ENCODE peak calls at places on chromosomes 4 and X, in five cellular contexts. Y is GM12878, K is stomach, E is K562, I is esophagus muscularis mucosa. C is an unnamed sample.

GRCh38 chr4:170776983-170777382 is 687.2 kb upstream of the AADAT start:
- DNase-seq in E (no peak), Y (no peak), K (no peak), I (no peak), C (no peak)

GRCh38 chr4:7966281-7967062 is 26.8 kb upstream of the AFAP1 start:
- DNase-seq in I (no peak), K (no peak), E (no peak), Y (no peak), C (no peak)

GRCh38 chr4:122152699-122153328 is 683 bp downstream of the BLTP1 start:
- DNase-seq in K (peak; percentile 38), I (no peak), E (peak; percentile 15), Y (no peak), C (peak; percentile 68)

GRCh38 chr4:64774626-64775025 is 365.4 kb upstream of the TECRL start:
- DNase-seq in K (no peak), E (no peak), Y (no peak), I (no peak), C (no peak)

GRCh38 chr4:34412233-34412632 is 1832.1 kb downstream of the ARAP2 start:
- DNase-seq in Y (no peak), K (no peak), I (no peak), E (no peak), C (no peak)

GRCh38 chr4:23878235-23878861 is 11.5 kb downstream of the PPARGC1A start:
- DNase-seq in Y (no peak), E (no peak), I (no peak), K (no peak), C (no peak)

GRCh38 chrX:18884916-18885315 is 99.0 kb downstream of the PHKA2 start:
- DNase-seq in I (no peak), Y (no peak), E (no peak), K (no peak), C (no peak)

GRCh38 chr4:109010534-109010933 is 247.7 kb upstream of the ETNPPL start:
- DNase-seq in K (no peak), Y (no peak), I (no peak), E (no peak), C (no peak)

GRCh38 chrX:20066968-20067708 is 49.6 kb downstream of the MAP7D2 start:
- DNase-seq in E (peak; percentile 14), Y (no peak), I (no peak), K (no peak), C (no peak)

GRCh38 chr4:81839347-81840042 is 367.8 kb upstream of the RASGEF1B start:
- DNase-seq in Y (no peak), I (no peak), E (no peak), K (no peak), C (no peak)

GRCh38 chrX:97238632-97239031 is 354.9 kb downstream of the RPA4 start:
- DNase-seq in E (no peak), K (no peak), Y (no peak), I (no peak), C (no peak)

GRCh38 chr4:105225500-105225899 is 78.8 kb downstream of the TET2 start:
- DNase-seq in Y (no peak), E (no peak), K (no peak), I (no peak), C (no peak)

GRCh38 chr4:126564283-126564854 is 1068.4 kb upstream of the INTU start:
- DNase-seq in I (no peak), K (no peak), E (no peak), Y (no peak), C (no peak)

GRCh38 chr4:120769227-120769626 is 153.3 kb downstream of the PRDM5 start:
- DNase-seq in K (no peak), I (no peak), E (no peak), Y (no peak), C (no peak)

GRCh38 chrX:130799393-130799792 is 103.6 kb downstream of the ENOX2 start:
- DNase-seq in I (no peak), Y (no peak), E (no peak), K (no peak), C (no peak)

GRCh38 chrX:150377010-150377409 is 13.9 kb downstream of the MAMLD1 start:
- DNase-seq in E (no peak), I (no peak), Y (no peak), K (no peak), C (no peak)

GRCh38 chr4:102826890-102827673 is at the start of gene UBE2D3:
- DNase-seq in I (peak; percentile 98), K (peak; percentile 95), E (peak; percentile 76), Y (peak; percentile 45), C (peak; percentile 99)

GRCh38 chr4:56656346-56656643 is 24.8 kb downstream of the HOPX start:
- DNase-seq in E (no peak), Y (no peak), K (peak; percentile 36), I (no peak), C (no peak)

GRCh38 chr4:153922148-153922547 is 133.3 kb upstream of the SFRP2 start:
- DNase-seq in I (no peak), K (no peak), E (no peak), Y (no peak), C (no peak)

GRCh38 chr4:71195932-71196331 is 142.9 kb upstream of the SLC4A4 start:
- DNase-seq in I (no peak), E (no peak), Y (no peak), K (no peak), C (peak; percentile 56)

GRCh38 chr4:7845493-7846124 is 94.1 kb downstream of the AFAP1 start:
- DNase-seq in K (no peak), I (no peak), E (no peak), Y (no peak), C (peak; percentile 64)

GRCh38 chr4:5098176-5098575 is 46.9 kb downstream of the STK32B start:
- DNase-seq in I (no peak), E (no peak), K (no peak), Y (no peak), C (no peak)

GRCh38 chrX:20829665-20830481 is 544.3 kb upstream of the CNKSR2 start:
- DNase-seq in Y (no peak), I (no peak), E (no peak), K (no peak), C (no peak)

GRCh38 chrX:100962811-100963210 is 6.7 kb upstream of the ARL13A start:
- DNase-seq in Y (no peak), K (no peak), I (no peak), E (no peak), C (no peak)

GRCh38 chrX:11349661-11350337 is 56.6 kb downstream of the AMELX start:
- DNase-seq in Y (no peak), E (no peak), I (no peak), K (no peak), C (no peak)

GRCh38 chr4:176529574-176529973 is 209.8 kb downstream of the SPCS3 start:
- DNase-seq in E (no peak), K (no peak), Y (no peak), I (no peak), C (no peak)

GRCh38 chr4:3257691-3258482 is 8.9 kb downstream of the MSANTD1 start:
- DNase-seq in E (no peak), Y (peak; percentile 7), K (peak; percentile 21), I (no peak), C (peak; percentile 40)

GRCh38 chrX:48508400-48509244 is at the start of gene PORCN:
- DNase-seq in Y (peak; percentile 33), I (peak; percentile 92), K (peak; percentile 84), E (peak; percentile 95), C (peak; percentile 91)

GRCh38 chr4:105461221-105462041 is 12.4 kb downstream of the PPA2 start:
- DNase-seq in K (peak; percentile 42), I (no peak), E (peak; percentile 32), Y (no peak), C (no peak)

GRCh38 chrX:153845842-153846241 is 15.5 kb upstream of the PDZD4 start:
- DNase-seq in E (no peak), K (no peak), I (no peak), Y (no peak), C (no peak)

GRCh38 chrX:42128587-42128986 is 205.2 kb upstream of the CASK start:
- DNase-seq in Y (no peak), K (no peak), E (no peak), I (no peak), C (no peak)

DNA sequence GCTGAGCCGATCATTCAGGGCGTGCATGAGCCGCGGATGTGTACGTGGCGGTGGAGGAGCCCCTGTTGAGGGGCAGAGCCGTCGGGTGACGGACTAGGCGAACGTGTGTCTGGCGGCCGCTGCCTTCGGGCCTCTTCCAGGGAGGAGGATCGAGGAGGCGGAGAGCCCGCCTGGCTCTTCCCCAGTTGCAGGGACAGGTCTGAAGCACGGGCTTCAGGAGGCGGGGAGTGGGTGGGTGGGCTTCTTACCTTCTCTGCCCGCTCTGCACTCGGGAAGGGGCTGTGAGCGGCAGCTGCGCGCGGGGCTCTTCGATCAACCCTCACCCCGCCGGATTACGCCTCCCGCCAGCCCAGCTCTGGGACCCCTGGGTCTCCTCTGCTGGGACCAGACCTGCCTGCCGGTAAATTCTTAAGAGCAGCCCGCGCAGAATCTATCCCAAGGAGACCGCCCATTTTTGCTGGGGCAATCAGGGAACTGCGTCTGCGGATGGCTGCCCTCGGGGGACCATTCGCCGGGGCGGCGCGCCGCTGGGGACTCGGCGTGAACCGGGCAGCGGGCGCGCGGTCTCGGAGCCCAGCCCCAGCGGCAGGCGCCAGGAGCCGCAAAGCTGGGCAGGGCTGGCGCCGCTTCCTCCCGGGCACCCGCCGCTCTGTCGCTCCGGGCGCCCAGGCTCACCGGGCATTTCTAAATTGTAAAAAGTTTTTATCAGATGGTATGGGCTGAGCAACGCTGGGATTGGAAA is 4.9 kb downstream of the PLAC8 start:
- DNase-seq in Y (no peak), I (no peak), K (peak; percentile 53), E (no peak), C (peak; percentile 68)
- TF ChIP-seq POLR2AphosphoS5 in Y (no peak), I (no peak), K (no peak), E (no peak), C (no peak)

DNA sequence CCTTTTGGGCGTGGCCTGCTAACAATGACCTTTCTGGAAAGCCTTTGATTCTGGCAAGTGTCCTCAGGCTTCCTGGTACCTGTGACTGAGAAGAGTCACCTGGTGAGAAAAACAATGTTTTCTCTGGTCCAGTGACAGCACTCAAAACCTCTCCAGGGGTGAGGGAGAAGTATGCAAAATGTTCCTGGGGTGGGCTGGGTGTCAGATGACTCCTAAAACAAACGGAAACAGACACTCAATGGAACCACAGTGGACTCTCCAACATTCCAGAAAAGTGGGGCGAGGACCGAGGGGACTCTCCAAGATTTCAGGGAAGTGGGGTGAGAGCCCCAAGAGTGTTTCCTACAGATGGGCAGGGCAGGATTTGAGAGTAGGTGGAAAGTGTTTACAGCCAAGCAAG is 69.5 kb downstream of the ANAPC4 start:
- DNase-seq in E (no peak), I (no peak), K (no peak), Y (no peak), C (no peak)
- TF ChIP-seq EP300 in E (no peak), I (no peak), K (no peak), Y (no peak), C (no peak)

GRCh38 chr4:83110222-83110945 is 4.1 kb downstream of the PLAC8 start:
- DNase-seq in I (peak; percentile 92), Y (peak; percentile 90), K (peak; percentile 94), E (no peak), C (peak; percentile 87)
- TF ChIP-seq POLR2A in I (no peak), Y (peak; percentile 67), K (no peak), E (no peak), C (no peak)

GRCh38 chr4:100023800-100024199 is 73.7 kb upstream of the H2AZ1 start:
- DNase-seq in E (no peak), I (no peak), Y (no peak), K (no peak), C (no peak)

GRCh38 chr4:100017627-100018310 is 67.7 kb upstream of the H2AZ1 start:
- DNase-seq in E (no peak), I (no peak), K (no peak), Y (no peak), C (no peak)

GRCh38 chr4:100026066-100026465 is 76.0 kb upstream of the H2AZ1 start:
- DNase-seq in K (no peak), E (no peak), Y (no peak), I (no peak), C (no peak)

GRCh38 chr4:100019821-100020220 is 69.7 kb upstream of the H2AZ1 start:
- DNase-seq in E (no peak), I (no peak), K (no peak), Y (no peak), C (no peak)

GRCh38 chr4:100022792-100023222 is 72.7 kb upstream of the H2AZ1 start:
- DNase-seq in K (no peak), Y (no peak), I (no peak), E (no peak), C (no peak)
- TF ChIP-seq POLR2AphosphoS5 in K (no peak), Y (no peak), I (no peak), E (no peak), C (no peak)